ENCODE peak calls at places on chromosomes 16 and 17, in seven cellular contexts. E is A549, T is transverse colon, W is stomach, L is K562, X is sigmoid colon, U is esophagus muscularis mucosa. S is an unnamed sample. For H3K4me1, the result is how much of the 10 kb centered on the place peaks cover.

GRCh38 chr17:15466131-15466530 is 1.3 kb downstream of the CDRT4 start:
- DNase-seq in L (no peak), W (no peak), T (no peak), E (no peak), U (no peak), X (no peak), S (no peak)

GRCh38 chr16:74936902-74937560 is 47.9 kb downstream of the WDR59 start:
- DNase-seq in U (no peak), E (peak), X (no peak), L (no peak), W (no peak), T (no peak), S (no peak)

GRCh38 chr17:74337834-74338500 is 11.9 kb downstream of the KIF19 start:
- DNase-seq in E (no peak), X (no peak), T (no peak), U (no peak), W (no peak), L (no peak), S (no peak)

GRCh38 chr17:40027614-40028012 is 12.4 kb downstream of the CSF3 start:
- DNase-seq in X (no peak), W (no peak), U (no peak), T (no peak), L (no peak), E (no peak), S (no peak)

GRCh38 chr17:77427471-77427991 is 286.8 kb downstream of the SEC14L1 start:
- DNase-seq in L (peak), U (no peak), T (peak), X (peak), W (no peak), E (peak), S (no peak)

GRCh38 chr17:76820039-76820438 is 48.2 kb upstream of the MGAT5B start:
- DNase-seq in E (no peak), W (no peak), X (no peak), T (no peak), U (no peak), L (no peak), S (no peak)

GRCh38 chr17:27462149-27462548 is 5.9 kb downstream of the KSR1 start:
- DNase-seq in L (no peak), X (no peak), U (no peak), E (no peak), T (no peak), W (no peak), S (no peak)

GRCh38 chr16:6956511-6956910 is 376.1 kb upstream of the RBFOX1 start:
- DNase-seq in X (no peak), L (no peak), T (no peak), E (no peak), U (no peak), W (no peak), S (no peak)

GRCh38 chr16:72400257-72401078 is 228.5 kb upstream of the PMFBP1 start:
- DNase-seq in X (no peak), U (no peak), L (peak), W (no peak), T (peak), E (peak), S (no peak)

GRCh38 chr16:59192551-59193199 is 458.6 kb upstream of the GOT2 start:
- DNase-seq in T (no peak), U (no peak), E (peak), X (no peak), W (no peak), L (peak), S (no peak)

GRCh38 chr17:2059125-2059836 is 4.4 kb downstream of the HIC1 start:
- DNase-seq in L (no peak), U (no peak), T (no peak), W (no peak), X (peak), E (no peak), S (no peak)

GRCh38 chr16:66561381-66562080 is 4.7 kb upstream of the CMTM1 start:
- DNase-seq in T (no peak), X (no peak), U (no peak), W (no peak), E (no peak), L (no peak), S (no peak)

GRCh38 chr17:32191306-32191705 is 49.0 kb downstream of the RHOT1 start:
- DNase-seq in U (no peak), X (no peak), L (no peak), T (no peak), W (no peak), E (no peak), S (no peak)

GRCh38 chr16:30142672-30143346 is 19.8 kb upstream of the MAPK3 start:
- DNase-seq in U (no peak), X (no peak), W (no peak), E (peak), T (no peak), L (peak), S (no peak)

GRCh38 chr17:68451650-68452354 is 5.5 kb downstream of the WIPI1 start:
- DNase-seq in L (no peak), U (no peak), E (no peak), T (no peak), W (no peak), X (no peak), S (no peak)

GRCh38 chr17:63478814-63479494 is 2.1 kb downstream of the ACE start:
- DNase-seq in T (peak), U (no peak), W (peak), L (peak), X (peak), E (peak), S (peak)

GRCh38 chr17:77281024-77281903 is 140.5 kb downstream of the SEC14L1 start:
- DNase-seq in T (peak), U (no peak), W (peak), X (peak), L (peak), E (peak), S (no peak)

GRCh38 chr16:2046889-2047329 is 725 bp downstream of the NTHL1 start:
- DNase-seq in X (no peak), W (no peak), T (no peak), L (no peak), U (no peak), E (no peak), S (no peak)

GRCh38 chr17:77881545-77881944 is 77.0 kb upstream of the TNRC6C start:
- DNase-seq in W (peak), L (peak), X (peak), E (no peak), T (peak), U (peak), S (peak)

GRCh38 chr17:75059369-75060345 is 12.6 kb downstream of the KCTD2 start:
- DNase-seq in T (no peak), X (peak), W (no peak), L (peak), U (no peak), E (peak), S (no peak)

GRCh38 chr17:2798679-2799078 is 2.4 kb downstream of the RAP1GAP2 start:
- DNase-seq in E (no peak), W (no peak), X (no peak), T (no peak), L (peak), U (no peak), S (no peak)

GRCh38 chr16:8583199-8583598 is 7.1 kb downstream of the TMEM114 start:
- DNase-seq in U (no peak), L (no peak), W (no peak), E (no peak), X (no peak), T (no peak), S (no peak)

GRCh38 chr16:69397821-69398521 is 12.2 kb upstream of the TERF2 start:
- DNase-seq in U (no peak), W (no peak), L (peak), T (no peak), X (no peak), E (peak), S (no peak)

GRCh38 chr16:16096858-16097213 is 126.5 kb downstream of the ABCC6 start:
- DNase-seq in W (no peak), X (no peak), U (no peak), L (no peak), E (no peak), T (no peak), S (no peak)

GRCh38 chr16:83437036-83437435 is 370.7 kb upstream of the HSBP1 start:
- DNase-seq in X (no peak), T (no peak), E (no peak), W (no peak), U (no peak), L (no peak), S (no peak)
- H3K4me1 ChIP-seq in X (under half), T (under half), E (under half), W (under half), U (under half), L (under half), S (under half)

DNA sequence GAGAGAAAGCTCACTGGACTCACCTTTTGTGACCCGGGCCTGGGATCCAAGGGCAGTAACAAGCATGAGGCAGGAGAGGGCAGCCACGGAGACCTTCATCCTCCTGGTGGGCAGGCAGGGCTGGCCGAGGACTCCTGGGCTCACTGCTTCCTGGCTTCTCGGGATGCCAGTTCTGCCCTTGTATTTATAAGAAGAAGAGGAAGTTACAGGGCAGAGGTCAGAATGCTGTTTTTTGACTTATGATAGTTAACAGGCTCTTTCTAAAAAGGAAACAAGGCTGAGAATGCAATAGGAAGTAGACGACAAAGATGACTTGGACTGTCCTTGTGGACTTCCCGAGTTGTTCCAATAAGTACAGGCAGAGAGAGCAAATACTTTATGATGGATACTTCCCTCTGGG is at the start of gene CCL23:
- DNase-seq in U (no peak), T (no peak), X (no peak), W (no peak), L (no peak), E (no peak), S (no peak)
- H3K27ac ChIP-seq in U (no peak), T (no peak), X (no peak), W (no peak), L (no peak), E (no peak), S (no peak)

DNA sequence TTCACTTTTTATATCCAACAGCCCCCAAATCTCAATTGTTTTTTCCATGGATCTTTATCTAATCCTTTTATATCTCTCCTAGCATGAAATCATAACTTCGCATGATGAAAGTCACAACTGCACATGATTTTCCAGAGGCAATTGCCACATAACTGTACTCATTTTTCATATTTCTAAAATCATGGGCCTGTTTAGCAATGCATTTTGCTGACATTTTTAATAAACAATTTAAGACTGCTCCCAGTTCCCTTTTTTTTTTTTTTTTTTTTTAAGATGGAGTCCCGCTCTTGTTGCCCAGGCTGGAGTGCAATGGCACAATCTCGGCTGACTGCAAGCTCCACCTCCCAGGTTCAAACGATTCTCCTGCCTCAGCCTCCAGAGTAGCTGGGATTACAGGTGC is 83.5 kb downstream of the VMP1 start:
- DNase-seq in U (no peak), L (no peak), T (no peak), W (no peak), E (no peak), X (no peak), S (no peak)
- TF ChIP-seq EP300 in U (no peak), L (no peak), T (no peak), W (no peak), E (no peak), X (no peak), S (no peak)

GRCh38 chr17:72123964-72124791 is 3.4 kb downstream of the SOX9 start:
- DNase-seq in T (peak), E (no peak), X (no peak), U (no peak), W (no peak), L (no peak), S (no peak)

GRCh38 chr17:72122002-72122310 is 1.1 kb downstream of the SOX9 start:
- DNase-seq in X (no peak), L (no peak), E (no peak), T (no peak), W (no peak), U (no peak), S (no peak)

GRCh38 chr17:72122668-72123495 is 2.1 kb downstream of the SOX9 start:
- DNase-seq in U (no peak), T (peak), L (no peak), X (peak), W (peak), E (no peak), S (no peak)

GRCh38 chr17:72122336-72122667 is 1.5 kb downstream of the SOX9 start:
- DNase-seq in E (no peak), U (no peak), X (no peak), W (no peak), T (no peak), L (no peak), S (no peak)

DNA sequence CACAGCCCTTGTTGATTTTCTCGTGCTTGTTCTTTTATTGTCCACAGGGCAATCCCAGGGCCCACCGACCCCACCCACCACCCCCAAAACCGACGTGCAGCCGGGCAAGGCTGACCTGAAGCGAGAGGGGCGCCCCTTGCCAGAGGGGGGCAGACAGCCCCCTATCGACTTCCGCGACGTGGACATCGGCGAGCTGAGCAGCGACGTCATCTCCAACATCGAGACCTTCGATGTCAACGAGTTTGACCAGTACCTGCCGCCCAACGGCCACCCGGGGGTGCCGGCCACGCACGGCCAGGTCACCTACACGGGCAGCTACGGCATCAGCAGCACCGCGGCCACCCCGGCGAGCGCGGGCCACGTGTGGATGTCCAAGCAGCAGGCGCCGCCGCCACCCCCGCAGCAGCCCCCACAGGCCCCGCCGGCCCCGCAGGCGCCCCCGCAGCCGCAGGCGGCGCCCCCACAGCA is 2.7 kb downstream of the SOX9 start:
- DNase-seq in X (no peak), U (no peak), W (peak), E (no peak), L (no peak), T (no peak), S (no peak)
- H3K4me1 ChIP-seq in X (under half), U (under half), W (half or more), E (half or more), L (under half), T (under half), S (under half)

GRCh38 chr16:89376812-89377445 is 113.4 kb downstream of the ANKRD11 start:
- DNase-seq in X (no peak), E (no peak), W (no peak), U (no peak), L (peak), T (no peak), S (no peak)

GRCh38 chr16:89381788-89382187 is 108.6 kb downstream of the ANKRD11 start:
- DNase-seq in T (no peak), U (no peak), X (no peak), W (no peak), E (no peak), L (no peak), S (no peak)

GRCh38 chr16:89380681-89381080 is 109.7 kb downstream of the ANKRD11 start:
- DNase-seq in W (no peak), L (no peak), E (no peak), T (no peak), U (no peak), X (no peak), S (no peak)

GRCh38 chr16:89377446-89377838 is 112.9 kb downstream of the ANKRD11 start:
- DNase-seq in W (no peak), L (no peak), T (no peak), X (no peak), U (no peak), E (no peak), S (no peak)

GRCh38 chr16:89378947-89379771 is 111.2 kb downstream of the ANKRD11 start:
- DNase-seq in W (no peak), T (no peak), U (no peak), X (peak), E (no peak), L (no peak), S (no peak)
- H3K27ac ChIP-seq in W (no peak), T (no peak), U (peak), X (no peak), E (no peak), L (no peak), S (peak)

GRCh38 chr17:752002-752619 is at the start of gene GEMIN4:
- DNase-seq in U (peak), L (peak), E (peak), X (peak), T (peak), W (peak), S (peak)
- TF ChIP-seq EP300 in U (no peak), L (no peak), E (no peak), X (no peak), T (no peak), W (no peak), S (no peak)

GRCh38 chr17:81925860-81926450 is 1.6 kb downstream of the MAFG start:
- DNase-seq in L (no peak), U (no peak), W (no peak), E (no peak), T (no peak), X (no peak), S (no peak)

GRCh38 chr17:81924557-81925532 is 2.7 kb downstream of the MAFG start:
- DNase-seq in X (no peak), W (no peak), L (peak), T (no peak), U (no peak), E (peak), S (no peak)

GRCh38 chr17:81927145-81927652 is 336 bp downstream of the MAFG start:
- DNase-seq in X (no peak), E (no peak), L (no peak), W (no peak), U (no peak), T (no peak), S (no peak)

GRCh38 chr17:81927653-81928496 is at the start of gene MAFG:
- DNase-seq in E (peak), U (peak), L (peak), W (peak), T (peak), X (peak), S (peak)

DNA sequence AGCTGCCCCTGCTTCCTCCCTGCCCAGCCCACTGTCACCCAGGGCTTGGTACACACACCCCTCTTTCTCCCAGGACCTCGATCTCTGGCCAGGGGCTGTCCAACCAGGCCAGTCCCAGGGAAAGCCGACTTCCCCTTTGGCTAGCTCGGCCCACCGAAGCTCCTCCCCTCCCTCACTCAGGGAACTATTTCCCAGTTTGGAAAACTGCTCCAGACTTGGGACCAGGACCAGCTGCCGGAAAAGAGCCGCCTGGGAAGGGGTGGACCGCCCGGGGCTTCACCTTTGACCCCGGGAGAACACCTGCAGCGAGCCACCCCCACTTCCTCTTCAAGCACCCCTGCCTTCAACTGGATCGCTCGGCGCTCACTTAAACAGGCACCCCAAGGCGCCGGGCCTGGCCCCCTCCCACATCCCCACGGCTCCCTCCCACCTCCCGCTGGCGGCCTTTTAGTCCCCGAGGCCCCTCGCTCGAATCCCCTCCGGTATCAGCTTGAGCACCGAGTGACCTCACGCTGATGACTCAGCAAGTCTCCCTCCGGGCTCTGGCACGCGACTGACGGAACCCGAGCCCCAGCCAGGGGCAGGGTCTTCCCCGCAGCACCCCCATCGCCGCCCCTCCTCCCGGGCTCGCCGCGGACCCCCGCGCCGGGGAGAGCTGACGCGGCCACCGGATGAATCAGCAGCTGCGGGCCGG is 937 bp downstream of the MAFG start:
- DNase-seq in E (peak), T (peak), W (peak), L (peak), U (peak), X (peak), S (peak)
- H3K4me1 ChIP-seq in E (under half), T (half or more), W (half or more), L (half or more), U (under half), X (half or more), S (half or more)

GRCh38 chr16:4011940-4012629 is 104.2 kb downstream of the ADCY9 start:
- DNase-seq in X (no peak), L (no peak), W (no peak), E (no peak), U (no peak), T (no peak), S (no peak)

GRCh38 chr16:4011225-4011939 is 104.9 kb downstream of the ADCY9 start:
- DNase-seq in X (no peak), E (no peak), T (no peak), L (no peak), W (no peak), U (no peak), S (no peak)

GRCh38 chr16:4008116-4008515 is 108.1 kb downstream of the ADCY9 start:
- DNase-seq in U (no peak), L (no peak), W (no peak), T (no peak), E (no peak), X (no peak), S (no peak)

GRCh38 chr16:4009177-4009576 is 107.1 kb downstream of the ADCY9 start:
- DNase-seq in L (no peak), W (no peak), U (no peak), T (no peak), E (no peak), X (no peak), S (no peak)

DNA sequence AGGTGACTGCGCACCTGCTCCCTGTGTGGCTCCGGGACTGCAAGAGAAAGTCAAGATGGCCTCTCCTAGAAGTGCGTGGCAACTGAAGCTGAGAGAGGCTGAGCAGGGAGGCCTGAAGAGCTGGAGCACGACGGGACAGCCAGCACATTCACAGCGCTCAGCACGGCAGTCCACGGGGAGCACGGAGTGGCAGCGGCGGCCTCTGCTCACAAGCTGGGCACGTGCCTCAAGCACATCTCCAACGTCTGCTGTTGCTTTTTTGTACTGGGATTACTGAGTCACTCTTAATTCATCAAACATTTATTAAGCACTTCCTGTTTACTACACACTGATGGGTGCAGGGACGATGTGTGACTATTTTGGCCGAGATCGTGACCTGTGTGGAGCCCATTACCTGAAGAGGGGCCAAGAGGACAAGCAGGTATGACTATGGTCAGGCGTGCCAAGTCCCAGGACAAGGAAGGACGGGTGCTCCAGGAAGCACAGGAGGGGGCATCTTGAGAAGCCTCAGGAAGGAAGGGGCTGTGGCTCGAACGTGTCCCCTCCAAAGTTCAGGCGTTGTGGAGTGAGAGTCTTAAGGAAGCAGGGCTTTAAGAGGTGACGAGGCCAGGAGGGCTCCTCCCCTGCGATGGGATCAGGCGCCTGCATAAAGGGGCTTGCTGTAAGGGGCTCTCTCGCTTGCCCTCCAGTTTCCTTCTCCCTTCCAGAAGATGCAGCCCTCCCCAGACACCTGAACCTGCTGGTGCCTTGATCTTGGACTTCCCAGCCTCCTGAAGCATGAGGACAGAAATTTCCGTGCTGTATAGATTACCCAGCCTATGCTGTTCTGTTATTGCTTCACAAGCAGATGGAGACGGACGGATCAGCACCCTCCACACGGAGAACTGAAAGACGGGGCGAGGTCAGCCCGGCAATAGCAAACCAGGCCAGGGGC is 105.8 kb downstream of the ADCY9 start:
- DNase-seq in X (no peak), T (no peak), E (no peak), L (no peak), U (no peak), W (no peak), S (no peak)
- H3K27ac ChIP-seq in X (no peak), T (no peak), E (no peak), L (no peak), U (peak), W (no peak), S (no peak)

S was measured in suprapubic skin.